ENCODE peak calls at places on chromosome 14, in eight cellular contexts. K is suprapubic skin, Z is tibial artery, T is WERI-Rb-1, W is tibial nerve, X is lower lobe of right lung, V is Peyer's patch, M is heart left ventricle. R is an unnamed sample.

GRCh38 chr14:56153271-56153670 is 35.1 kb downstream of the PELI2 start:
- DNase-seq in K (no peak), Z (no peak), T (no peak), W (no peak), X (no peak), V (no peak), M (no peak), R (no peak)

GRCh38 chr14:100114109-100114765 is 45.2 kb downstream of the DEGS2 start:
- DNase-seq in K (no peak), Z (no peak), T (no peak), W (no peak), X (no peak), V (no peak), M (no peak), R (no peak)

GRCh38 chr14:58914271-58914855 is 274.1 kb upstream of the DAAM1 start:
- DNase-seq in K (no peak), Z (no peak), T (no peak), W (no peak), X (no peak), V (no peak), M (no peak), R (no peak)

GRCh38 chr14:85187521-85187920 is 342.4 kb upstream of the FLRT2 start:
- DNase-seq in K (no peak), Z (no peak), T (no peak), W (no peak), X (no peak), V (no peak), M (no peak), R (no peak)

GRCh38 chr14:94946244-94946643 is 176.3 kb upstream of the GSC start:
- DNase-seq in K (no peak), Z (no peak), T (no peak), W (no peak), X (no peak), V (no peak), M (no peak), R (no peak)

GRCh38 chr14:93984070-93984469 is 7.7 kb upstream of the ASB2 start:
- DNase-seq in K (no peak), Z (no peak), T (no peak), W (no peak), X (peak), V (no peak), M (no peak), R (peak)

GRCh38 chr14:35197015-35197414 is 74.7 kb downstream of the PRORP start:
- DNase-seq in K (no peak), Z (no peak), T (no peak), W (no peak), X (no peak), V (no peak), M (no peak), R (no peak)

GRCh38 chr14:71371711-71372396 is 464.6 kb downstream of the PCNX1 start:
- DNase-seq in K (no peak), Z (no peak), T (no peak), W (no peak), X (no peak), V (no peak), M (no peak), R (no peak)

GRCh38 chr14:70662080-70662479 is 20.4 kb downstream of the TTC9 start:
- DNase-seq in K (no peak), Z (no peak), T (no peak), W (no peak), X (no peak), V (no peak), M (no peak), R (no peak)

GRCh38 chr14:33908540-33909223 is 42.2 kb downstream of the EGLN3 start:
- DNase-seq in K (no peak), Z (no peak), T (no peak), W (no peak), X (no peak), V (no peak), M (no peak), R (no peak)
- TF ChIP-seq CTCF in K (no peak), Z (no peak), T (peak), W (no peak), X (no peak), V (peak), M (no peak), R (no peak)

GRCh38 chr14:24338843-24339242 is 948 bp downstream of the RIPK3 start:
- DNase-seq in K (no peak), Z (no peak), T (no peak), W (no peak), X (no peak), V (no peak), M (no peak), R (no peak)
- H3K4me3 ChIP-seq in K (peak), Z (peak), T (no peak), W (peak), X (peak), V (peak), M (peak), R (no peak)

GRCh38 chr14:77181603-77182437 is at the start of gene TMEM63C:
- DNase-seq in K (no peak), Z (no peak), T (peak), W (no peak), X (no peak), V (peak), M (no peak), R (no peak)
- TF ChIP-seq CTCF in K (no peak), Z (no peak), T (peak), W (no peak), X (no peak), V (no peak), M (no peak), R (no peak)

GRCh38 chr14:106813477-106813823 is 1287.1 kb downstream of the TMEM121 start:
- DNase-seq in K (no peak), Z (no peak), T (no peak), W (no peak), X (no peak), V (no peak), M (no peak), R (no peak)
- H3K4me3 ChIP-seq in K (no peak), Z (no peak), T (no peak), W (no peak), X (no peak), V (no peak), M (no peak), R (no peak)